ENCODE peak calls at places on chromosomes 7 and 10, in four cellular contexts. One of them, this sample, is unnamed.
A peak's percentile ranks its signal among the peaks of the same experiment; 100 is the strongest.

GRCh38 chr10:123017421-123018165 is 8.8 kb downstream of the ACADSB start:
- DNase-seq in nephron progenitor cell: no peak
- DNase-seq in foreskin fibroblast: no peak
- DNase-seq in islet precursor cell: no peak
- DNase-seq in this sample: no peak

GRCh38 chr10:21843645-21844044 is 159.9 kb downstream of the DNAJC1 start:
- DNase-seq in nephron progenitor cell: no peak
- DNase-seq in foreskin fibroblast: no peak
- DNase-seq in islet precursor cell: no peak
- DNase-seq in this sample: no peak

GRCh38 chr7:155000795-155001194 is 2.1 kb downstream of the PAXIP1 start:
- DNase-seq in nephron progenitor cell: no peak
- DNase-seq in foreskin fibroblast: no peak
- DNase-seq in islet precursor cell: no peak
- DNase-seq in this sample: no peak

GRCh38 chr7:104855826-104856225 is 158.2 kb upstream of the KMT2E start:
- DNase-seq in nephron progenitor cell: no peak
- DNase-seq in foreskin fibroblast: no peak
- DNase-seq in islet precursor cell: no peak
- DNase-seq in this sample: peak; percentile 5

GRCh38 chr7:98199131-98199530 is 12.1 kb upstream of the BHLHA15 start:
- DNase-seq in nephron progenitor cell: no peak
- DNase-seq in foreskin fibroblast: peak; percentile 24
- DNase-seq in islet precursor cell: no peak
- DNase-seq in this sample: no peak

GRCh38 chr10:115018185-115018931 is 74.8 kb upstream of the ATRNL1 start:
- DNase-seq in nephron progenitor cell: no peak
- DNase-seq in foreskin fibroblast: no peak
- DNase-seq in islet precursor cell: no peak
- DNase-seq in this sample: no peak

GRCh38 chr7:151759591-151760042 is 117.3 kb downstream of the PRKAG2 start:
- DNase-seq in nephron progenitor cell: peak; percentile 73
- DNase-seq in foreskin fibroblast: peak; percentile 81
- DNase-seq in islet precursor cell: peak; percentile 89
- DNase-seq in this sample: no peak

GRCh38 chr10:76086571-76087260 is 655.3 kb downstream of the LRMDA start:
- DNase-seq in nephron progenitor cell: peak; percentile 15
- DNase-seq in foreskin fibroblast: peak; percentile 41
- DNase-seq in islet precursor cell: peak; percentile 73
- DNase-seq in this sample: no peak

GRCh38 chr7:91749418-91749817 is 131.1 kb downstream of the MTERF1 start:
- DNase-seq in nephron progenitor cell: no peak
- DNase-seq in foreskin fibroblast: no peak
- DNase-seq in islet precursor cell: no peak
- DNase-seq in this sample: no peak

GRCh38 chr7:101998029-101998903 is 180.8 kb downstream of the CUX1 start:
- DNase-seq in nephron progenitor cell: no peak
- DNase-seq in foreskin fibroblast: no peak
- DNase-seq in islet precursor cell: no peak
- DNase-seq in this sample: no peak

GRCh38 chr7:30681262-30682130 is 760 bp downstream of the CRHR2 start:
- DNase-seq in nephron progenitor cell: peak; percentile 48
- DNase-seq in foreskin fibroblast: no peak
- DNase-seq in islet precursor cell: no peak
- DNase-seq in this sample: no peak

GRCh38 chr10:77844713-77845454 is 81.7 kb downstream of the DLG5 start:
- DNase-seq in nephron progenitor cell: no peak
- DNase-seq in foreskin fibroblast: peak; percentile 50
- DNase-seq in islet precursor cell: peak; percentile 93
- DNase-seq in this sample: no peak

GRCh38 chr10:108556176-108556575 is 1367.1 kb downstream of the XPNPEP1 start:
- DNase-seq in nephron progenitor cell: no peak
- DNase-seq in foreskin fibroblast: peak; percentile 20
- DNase-seq in islet precursor cell: no peak
- DNase-seq in this sample: no peak

GRCh38 chr10:73931767-73932624 is 21.1 kb downstream of the PLAU start:
- DNase-seq in nephron progenitor cell: no peak
- DNase-seq in foreskin fibroblast: no peak
- DNase-seq in islet precursor cell: peak; percentile 90
- DNase-seq in this sample: no peak

GRCh38 chr10:112131996-112132395 is 51.6 kb downstream of the GPAM start:
- DNase-seq in nephron progenitor cell: no peak
- DNase-seq in foreskin fibroblast: peak; percentile 16
- DNase-seq in islet precursor cell: no peak
- DNase-seq in this sample: no peak

GRCh38 chr10:130337305-130337640 is 201.1 kb downstream of the GLRX3 start:
- DNase-seq in nephron progenitor cell: no peak
- DNase-seq in foreskin fibroblast: no peak
- DNase-seq in islet precursor cell: peak; percentile 25
- DNase-seq in this sample: no peak

GRCh38 chr7:80984619-80985018 is 65.8 kb upstream of the SEMA3C start:
- DNase-seq in nephron progenitor cell: no peak
- DNase-seq in foreskin fibroblast: no peak
- DNase-seq in islet precursor cell: no peak
- DNase-seq in this sample: no peak

GRCh38 chr7:78959471-78959870 is 494.0 kb downstream of the MAGI2 start:
- DNase-seq in nephron progenitor cell: no peak
- DNase-seq in foreskin fibroblast: peak; percentile 36
- DNase-seq in islet precursor cell: no peak
- DNase-seq in this sample: no peak